ENCODE peak calls at places on chromosomes 11 and 22, in seven cellular contexts. K, F, L, X, Y, H and Z are unnamed samples.

GRCh38 chr11:46306296-46306853 is 28.9 kb downstream of the CREB3L1 start:
- DNase-seq in X (no peak), K (no peak), F (no peak), L (no peak), Y (no peak), H (no peak), Z (no peak)

GRCh38 chr11:88280673-88281316 is 56.7 kb downstream of the CTSC start:
- DNase-seq in F (no peak), K (no peak), Y (no peak), L (no peak), X (no peak), H (no peak), Z (no peak)

GRCh38 chr22:43515902-43516301 is 104.1 kb downstream of the MPPED1 start:
- DNase-seq in X (no peak), H (no peak), L (no peak), Y (no peak), K (no peak), F (no peak), Z (no peak)

GRCh38 chr11:95501761-95502266 is 270.8 kb upstream of the SESN3 start:
- DNase-seq in H (no peak), F (no peak), Y (no peak), K (no peak), L (no peak), X (no peak), Z (no peak)

GRCh38 chr11:44178381-44178780 is 82.9 kb downstream of the EXT2 start:
- DNase-seq in X (no peak), H (no peak), K (no peak), L (no peak), F (no peak), Y (peak; percentile 28), Z (no peak)

GRCh38 chr11:93720522-93720921 is 20.8 kb downstream of the TAF1D start:
- DNase-seq in L (no peak), X (no peak), F (no peak), K (no peak), H (no peak), Y (no peak), Z (no peak)

GRCh38 chr11:17905477-17905876 is 107.4 kb downstream of the SERGEF start:
- DNase-seq in X (no peak), L (peak; percentile 13), H (no peak), F (no peak), Y (no peak), K (no peak), Z (no peak)

GRCh38 chr11:134846776-134847722 is 435.0 kb upstream of the B3GAT1 start:
- DNase-seq in X (no peak), F (no peak), H (no peak), K (no peak), Y (no peak), L (no peak), Z (no peak)

GRCh38 chr11:94876645-94877445 is 96.5 kb downstream of the CWC15 start:
- DNase-seq in L (peak; percentile 31), H (no peak), F (peak; percentile 72), K (no peak), X (peak; percentile 9), Y (peak; percentile 85), Z (no peak)

GRCh38 chr22:27159016-27159415 is 501.6 kb downstream of the MIAT start:
- DNase-seq in Y (no peak), H (no peak), L (no peak), K (no peak), X (no peak), F (no peak), Z (no peak)

GRCh38 chr11:35138949-35139881 is at the start of gene CD44:
- DNase-seq in L (no peak), X (no peak), K (peak; percentile 74), Y (peak; percentile 27), F (peak; percentile 73), H (no peak), Z (peak; percentile 63)

GRCh38 chr11:33635161-33635560 is 65.5 kb downstream of the C11orf91 start:
- DNase-seq in L (no peak), K (no peak), H (no peak), Y (no peak), X (no peak), F (no peak), Z (no peak)

GRCh38 chr11:85815186-85815911 is 4.4 kb upstream of the SYTL2 start:
- DNase-seq in Y (no peak), X (no peak), F (no peak), K (no peak), H (no peak), L (no peak), Z (no peak)

GRCh38 chr11:114846040-114846791 is 167.9 kb downstream of the NXPE2 start:
- DNase-seq in H (no peak), K (peak; percentile 22), L (no peak), X (no peak), F (no peak), Y (peak; percentile 5), Z (no peak)

DNA sequence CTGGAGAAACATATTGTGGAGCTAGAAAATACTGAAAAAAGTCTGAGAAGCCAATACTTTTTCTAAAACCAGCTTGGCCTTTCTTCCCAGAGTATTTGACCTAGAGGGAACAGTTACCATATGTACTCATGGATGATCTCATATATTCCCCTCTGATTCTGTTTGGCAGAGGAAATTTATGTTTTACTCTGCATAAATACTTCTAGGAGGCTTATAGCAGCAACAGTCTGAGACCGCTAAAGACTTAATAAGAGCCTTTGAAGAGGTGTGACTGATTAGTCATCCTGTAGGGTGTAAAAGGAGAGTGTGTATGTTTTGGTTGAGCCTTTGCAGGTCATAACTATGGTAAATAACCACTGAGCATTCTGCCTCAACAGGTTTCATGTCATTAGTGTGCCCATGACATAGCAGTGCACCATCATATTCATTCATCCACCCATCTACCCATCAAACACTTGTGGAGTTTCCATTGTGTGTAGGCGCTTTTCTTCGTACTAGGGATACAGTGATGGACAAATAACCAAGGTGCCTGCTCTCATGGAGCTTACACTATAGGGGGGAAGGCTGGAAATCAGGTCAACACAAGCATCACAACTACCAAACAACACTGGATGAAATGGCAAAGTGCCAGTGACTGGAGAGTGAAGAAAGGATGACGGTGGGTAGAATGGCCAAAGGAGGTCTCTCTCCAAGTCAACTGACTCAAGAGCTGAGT is 44.5 kb downstream of the TRAF6 start:
- DNase-seq in L (no peak), X (no peak), Y (no peak), F (no peak), H (no peak), K (no peak), Z (no peak)
- TF ChIP-seq JUND in L (no peak), X (no peak), Y (no peak), F (no peak), H (no peak), K (no peak), Z (no peak)

DNA sequence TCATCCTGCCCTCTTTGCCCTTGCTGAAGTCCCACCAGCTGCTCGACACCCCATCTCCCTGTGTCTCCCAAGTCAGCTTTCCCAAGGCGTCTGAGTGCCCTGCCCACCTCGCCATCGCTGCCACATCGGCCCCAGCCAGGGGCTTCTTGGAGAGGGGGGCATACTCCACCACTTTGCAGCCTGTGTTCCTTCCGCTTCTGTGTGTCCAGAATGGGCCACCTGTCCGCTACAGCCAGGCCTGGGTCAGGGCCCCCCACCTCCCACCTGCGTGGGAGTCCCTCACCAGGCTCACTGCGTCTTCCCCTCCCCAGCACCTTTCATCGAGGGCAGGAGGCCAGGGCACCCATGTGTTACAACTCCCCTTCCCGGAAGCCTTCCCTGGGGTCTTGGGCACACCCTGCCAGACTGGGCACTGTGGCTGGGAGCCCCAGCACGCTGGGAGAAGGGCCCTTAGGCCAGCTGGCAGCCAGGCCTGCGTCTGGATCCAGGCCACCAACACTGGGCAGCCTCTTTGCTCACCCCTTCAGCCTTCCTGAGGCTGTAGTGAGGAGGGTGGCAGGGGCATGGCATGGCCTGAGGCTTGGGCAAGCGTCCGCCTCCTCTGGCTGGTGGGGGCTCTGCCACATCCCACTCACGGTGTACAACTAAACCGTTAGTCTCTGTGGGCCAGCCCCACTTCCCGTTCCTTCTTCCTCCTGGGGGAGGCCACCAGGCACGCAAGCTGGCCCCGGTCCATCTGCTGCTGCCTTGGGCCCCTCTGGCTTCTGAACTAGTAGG is 13.4 kb downstream of the CPT1A start:
- DNase-seq in X (no peak), Y (no peak), K (peak; percentile 69), F (no peak), H (no peak), L (no peak), Z (no peak)
- TF ChIP-seq JUND in X (no peak), Y (no peak), K (no peak), F (no peak), H (no peak), L (no peak), Z (no peak)

DNA sequence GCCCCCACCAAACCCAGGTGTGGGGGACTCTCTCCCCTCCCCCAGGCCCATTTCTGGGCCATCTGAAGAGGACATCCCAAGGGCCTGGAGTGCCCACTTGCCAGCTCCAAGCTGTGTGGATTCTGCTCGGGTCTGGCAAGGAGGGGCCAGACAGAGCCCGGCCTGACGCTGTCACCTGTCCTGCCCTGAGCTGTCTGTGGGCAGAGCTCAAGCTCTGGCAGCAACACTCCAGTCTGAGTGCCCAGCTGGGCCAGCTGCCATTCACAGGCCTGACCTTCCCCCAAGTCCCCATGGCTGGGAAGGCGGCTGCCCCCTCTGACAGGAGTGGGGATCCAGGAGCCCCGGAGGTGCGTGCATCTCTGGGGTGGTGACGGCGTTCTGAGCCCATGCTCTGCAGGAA is 6.2 kb upstream of the PIM3 start:
- DNase-seq in Y (no peak), K (no peak), H (no peak), L (no peak), F (no peak), X (no peak), Z (peak; percentile 42)
- TF ChIP-seq JUND in Y (no peak), K (no peak), H (no peak), L (no peak), F (no peak), X (no peak), Z (no peak)

GRCh38 chr11:65491163-65491465 is 7.7 kb upstream of the MALAT1 start:
- DNase-seq in K (no peak), Y (peak; percentile 35), X (no peak), F (no peak), H (no peak), L (no peak), Z (no peak)

GRCh38 chr11:65489706-65490310 is 9.0 kb upstream of the MALAT1 start:
- DNase-seq in H (no peak), K (no peak), Y (peak; percentile 26), L (no peak), X (peak; percentile 89), F (no peak), Z (peak; percentile 73)

GRCh38 chr11:65487467-65488272 is 11.2 kb upstream of the MALAT1 start:
- DNase-seq in L (no peak), F (peak; percentile 99), Y (peak; percentile 93), K (peak; percentile 90), X (peak; percentile 99), H (peak; percentile 97), Z (peak; percentile 100)

GRCh38 chr11:65488273-65489058 is 10.4 kb upstream of the MALAT1 start:
- DNase-seq in K (no peak), L (no peak), F (no peak), H (no peak), X (no peak), Y (peak; percentile 41), Z (no peak)

DNA sequence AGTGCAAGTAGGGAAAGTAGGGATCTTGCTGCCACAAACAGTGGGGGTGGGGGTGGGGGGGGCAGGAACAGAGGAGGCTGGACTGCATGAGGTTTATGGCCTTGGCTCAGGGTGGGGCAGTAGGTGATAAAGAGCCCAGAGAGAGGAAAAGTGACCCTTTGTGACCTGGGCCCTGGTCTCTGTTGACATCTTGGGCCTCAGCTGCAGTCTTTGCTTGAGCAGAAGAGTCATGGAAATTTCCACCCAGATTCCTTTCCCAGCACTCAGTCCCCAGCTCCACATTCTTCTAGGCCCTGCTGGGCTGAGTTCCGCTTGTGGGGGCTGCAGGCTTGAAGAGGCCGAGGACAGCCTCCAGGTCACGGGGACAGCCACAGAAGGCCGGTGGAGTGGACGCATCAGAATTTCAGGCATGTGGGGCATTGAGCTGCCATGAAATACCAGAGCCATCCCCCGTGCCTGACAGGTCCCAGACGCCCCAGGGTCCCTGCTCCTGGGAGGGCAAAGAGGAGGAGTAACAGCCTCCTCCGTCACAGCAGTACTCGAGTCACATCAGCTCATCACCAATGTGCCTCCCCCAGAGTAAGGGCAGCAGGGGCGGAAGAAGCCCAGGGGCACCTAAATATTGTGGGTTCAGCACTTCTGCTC is 9.7 kb upstream of the MALAT1 start:
- DNase-seq in Y (peak; percentile 63), H (no peak), X (peak; percentile 84), L (no peak), F (no peak), K (no peak), Z (no peak)
- TF ChIP-seq JUND in Y (no peak), H (no peak), X (no peak), L (no peak), F (no peak), K (peak; percentile 17), Z (no peak)